ENCODE peak calls at places on chromosomes 7 and 10, in four cellular contexts. T is cardiac muscle cell, P is right lobe of liver, K is glutamatergic neuron. Z is an unnamed sample.

GRCh38 chr7:145644426-145645154 is 472.0 kb upstream of the CNTNAP2 start:
- DNase-seq in T (no peak), K (no peak), P (no peak), Z (no peak)

GRCh38 chr10:7045891-7046599 is 364.8 kb downstream of the SFMBT2 start:
- DNase-seq in T (no peak), P (no peak), K (no peak), Z (no peak)

GRCh38 chr10:130018253-130018652 is 54.2 kb upstream of the EBF3 start:
- DNase-seq in K (no peak), T (peak; percentile 26), P (no peak), Z (no peak)

GRCh38 chr7:155183655-155184054 is 113.5 kb downstream of the HTR5A start:
- DNase-seq in K (no peak), T (no peak), P (no peak), Z (no peak)

GRCh38 chr10:17562572-17562971 is 54.6 kb downstream of the HACD1 start:
- DNase-seq in P (no peak), T (peak; percentile 97), K (no peak), Z (no peak)

GRCh38 chr10:48463318-48464003 is 141.4 kb downstream of the ARHGAP22 start:
- DNase-seq in T (no peak), K (no peak), P (no peak), Z (no peak)

GRCh38 chr7:46360811-46361210 is 439.7 kb upstream of the IGFBP3 start:
- DNase-seq in T (no peak), P (no peak), K (no peak), Z (no peak)

GRCh38 chr10:29951441-29951931 is 107.9 kb downstream of the JCAD start:
- DNase-seq in P (no peak), K (no peak), T (peak; percentile 88), Z (no peak)

GRCh38 chr10:5606321-5606720 is 60.1 kb downstream of the ASB13 start:
- DNase-seq in T (no peak), K (no peak), P (peak; percentile 25), Z (no peak)

GRCh38 chr10:127123626-127124025 is 72.8 kb downstream of the INSYN2A start:
- DNase-seq in K (no peak), P (no peak), T (peak; percentile 36), Z (no peak)

GRCh38 chr10:6458814-6459213 is 121.3 kb downstream of the PRKCQ start:
- DNase-seq in P (no peak), K (no peak), T (no peak), Z (no peak)

GRCh38 chr10:116272497-116273221 is at the start of gene GFRA1:
- DNase-seq in K (peak; percentile 57), T (peak; percentile 12), P (peak; percentile 72), Z (peak; percentile 29)

GRCh38 chr7:142279616-142280015 is 21.8 kb upstream of the PRSS58 start:
- DNase-seq in K (no peak), T (no peak), P (no peak), Z (no peak)

GRCh38 chr7:80722596-80723141 is 84.2 kb downstream of the CD36 start:
- DNase-seq in K (no peak), T (peak; percentile 98), P (no peak), Z (no peak)

GRCh38 chr7:86282014-86282682 is 361.6 kb upstream of the GRM3 start:
- DNase-seq in K (no peak), T (no peak), P (peak; percentile 41), Z (no peak)

GRCh38 chr7:97973206-97973658 is 16.8 kb downstream of the OCM2 start:
- DNase-seq in T (no peak), K (peak; percentile 21), P (no peak), Z (no peak)

GRCh38 chr7:13279854-13280435 is 592.5 kb downstream of the ARL4A start:
- DNase-seq in K (no peak), T (peak; percentile 45), P (no peak), Z (no peak)

GRCh38 chr10:128537888-128538287 is 411.7 kb upstream of the MKI67 start:
- DNase-seq in P (no peak), T (no peak), K (no peak), Z (no peak)

GRCh38 chr7:41333506-41333905 is 369.4 kb downstream of the INHBA start:
- DNase-seq in T (peak; percentile 81), K (no peak), P (no peak), Z (no peak)

GRCh38 chr7:8817448-8818036 is 384.1 kb downstream of the NXPH1 start:
- DNase-seq in K (no peak), T (no peak), P (no peak), Z (no peak)
- TF ChIP-seq CTCF in K (no peak), T (no peak), P (no peak), Z (no peak)

DNA sequence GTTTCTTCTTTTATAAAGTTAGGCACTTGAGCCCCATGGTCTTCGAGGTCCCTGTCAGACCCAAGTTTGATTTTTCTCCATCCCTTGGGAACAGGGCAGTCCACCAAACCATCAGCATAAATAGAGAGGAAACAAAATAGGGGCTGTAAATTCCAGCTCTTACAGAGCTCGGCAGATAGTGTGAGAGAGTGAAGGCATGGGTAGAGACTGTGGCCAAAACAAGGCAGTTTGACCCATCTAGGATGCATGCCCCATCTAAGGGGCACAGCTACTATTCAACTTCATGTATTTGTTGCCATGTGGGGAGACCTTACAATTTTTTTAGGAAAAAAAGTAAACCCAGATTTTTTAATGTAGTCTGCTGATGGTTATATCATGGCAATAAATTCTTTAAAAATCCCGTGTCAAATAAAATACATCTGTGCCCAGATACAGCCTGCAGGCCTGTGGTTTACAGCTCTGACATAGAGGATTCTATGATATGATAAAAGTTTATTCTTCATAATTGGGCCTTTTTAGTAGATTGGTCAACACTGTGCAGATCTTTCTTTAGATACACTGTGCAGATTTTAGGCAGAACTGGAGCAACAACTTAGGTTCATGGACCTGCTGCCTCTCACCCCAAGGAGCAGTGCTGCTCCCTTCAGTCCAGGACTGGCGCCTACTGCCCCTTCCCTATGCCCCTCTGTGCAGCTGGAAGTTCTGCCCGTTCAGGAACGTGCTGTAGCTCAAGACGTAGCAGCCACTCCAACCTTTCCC is 5.3 kb downstream of the PPP1R3C start:
- DNase-seq in T (no peak), K (no peak), P (no peak), Z (no peak)
- TF ChIP-seq CTCF in T (no peak), K (no peak), P (no peak), Z (no peak)

GRCh38 chr7:4753610-4754432 is 21.6 kb upstream of the AP5Z1 start:
- DNase-seq in P (peak; percentile 88), K (peak; percentile 89), T (peak; percentile 57), Z (peak; percentile 82)
- TF ChIP-seq CTCF in P (peak; percentile 86), K (peak; percentile 94), T (peak; percentile 92), Z (peak; percentile 90)

GRCh38 chr7:27142562-27143021 is 889 bp downstream of the HOXA5 start:
- DNase-seq in P (no peak), T (no peak), K (no peak), Z (no peak)

GRCh38 chr7:27141138-27141537 is 2.3 kb downstream of the HOXA5 start:
- DNase-seq in T (no peak), K (no peak), P (no peak), Z (no peak)

GRCh38 chr7:27140108-27140842 is 3.2 kb downstream of the HOXA5 start:
- DNase-seq in K (no peak), T (no peak), P (no peak), Z (no peak)

GRCh38 chr7:27143022-27143949 is at the start of gene HOXA5:
- DNase-seq in P (peak; percentile 67), K (peak; percentile 70), T (peak; percentile 40), Z (peak; percentile 86)

DNA sequence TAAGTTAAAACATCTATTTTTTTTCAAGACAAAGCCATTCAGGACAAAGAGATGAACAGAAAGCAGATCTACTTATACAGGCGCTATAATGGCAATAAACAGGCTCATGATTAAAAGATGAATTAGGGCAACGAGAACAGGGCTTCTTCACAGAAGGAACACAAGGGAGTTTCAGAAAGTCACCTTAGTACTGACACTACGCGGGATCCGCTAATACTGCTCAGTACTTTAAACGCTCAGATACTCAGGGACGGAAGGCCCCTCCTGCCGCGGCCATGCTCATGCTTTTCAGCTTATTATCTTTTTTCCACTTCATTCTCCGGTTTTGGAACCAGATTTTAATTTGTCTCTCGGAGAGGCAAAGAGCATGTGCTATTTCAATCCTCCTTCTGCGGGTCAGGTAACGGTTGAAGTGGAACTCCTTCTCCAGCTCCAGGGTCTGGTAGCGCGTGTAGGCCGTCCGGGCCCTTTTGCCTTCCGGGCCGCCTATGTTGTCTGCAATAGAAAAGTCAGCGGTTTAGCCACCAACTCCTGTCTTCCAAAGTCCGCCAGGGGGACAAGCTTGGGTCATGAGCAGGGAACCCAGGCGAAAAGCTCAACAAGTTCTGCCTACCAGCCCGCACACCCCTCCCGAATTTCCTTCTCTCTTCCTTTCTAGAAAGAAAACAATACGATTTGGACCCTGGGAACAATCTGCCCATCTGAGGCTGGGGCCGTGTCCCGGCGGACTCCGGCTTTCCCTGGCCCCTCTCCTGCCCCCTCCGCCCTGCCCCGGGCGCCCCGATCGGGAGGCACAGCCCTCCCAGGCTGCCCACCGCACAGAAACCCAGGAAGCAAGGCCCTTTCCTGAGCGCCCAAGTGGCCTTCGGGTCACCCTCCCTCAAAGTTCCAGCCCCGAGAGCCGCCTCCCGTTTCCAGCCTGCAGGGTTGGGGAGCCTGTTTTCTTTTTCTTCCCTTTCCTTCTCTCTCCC is 1.6 kb downstream of the HOXA5 start:
- DNase-seq in T (no peak), P (no peak), K (no peak), Z (peak; percentile 43)
- TF ChIP-seq CTCF in T (no peak), P (no peak), K (no peak), Z (no peak)